ENCODE peak calls at places on chromosomes 16 and 17, in ten cellular contexts. One of them, this sample, is unnamed.

GRCh38 chr16:66695935-66696668 is 441 bp downstream of the CMTM4 start:
- DNase-seq in HFFc6: no peak
- DNase-seq in hepatocyte: peak; percentile 73
- DNase-seq in stimulated activated effector memory CD8-positive, alpha-beta T cell treated with anti-CD3 and anti-CD28 coated beads, Interleukin-12 subunit alpha, Interleukin-12 subunit beta, amount 100 ng/mL, for 72 hours: peak; percentile 20
- DNase-seq in GM10248: no peak
- DNase-seq in A172: no peak
- DNase-seq in RCC 7860: no peak
- DNase-seq in EH: no peak
- DNase-seq in body of pancreas: peak; percentile 78
- DNase-seq in amniotic stem cell: no peak
- DNase-seq in this sample: no peak

GRCh38 chr17:9729034-9729650 is 62.2 kb downstream of the DHRS7C start:
- DNase-seq in EH: peak; percentile 55
- DNase-seq in stimulated activated effector memory CD8-positive, alpha-beta T cell treated with anti-CD3 and anti-CD28 coated beads, Interleukin-12 subunit alpha, Interleukin-12 subunit beta, amount 100 ng/mL, for 72 hours: no peak
- DNase-seq in HFFc6: peak; percentile 58
- DNase-seq in hepatocyte: peak; percentile 66
- DNase-seq in A172: peak; percentile 74
- DNase-seq in GM10248: peak; percentile 74
- DNase-seq in body of pancreas: peak; percentile 18
- DNase-seq in amniotic stem cell: no peak
- DNase-seq in RCC 7860: peak; percentile 44
- DNase-seq in this sample: no peak

GRCh38 chr16:60166111-60166510 is 1432.0 kb upstream of the GOT2 start:
- DNase-seq in HFFc6: no peak
- DNase-seq in A172: peak; percentile 8
- DNase-seq in body of pancreas: no peak
- DNase-seq in amniotic stem cell: no peak
- DNase-seq in EH: no peak
- DNase-seq in GM10248: no peak
- DNase-seq in stimulated activated effector memory CD8-positive, alpha-beta T cell treated with anti-CD3 and anti-CD28 coated beads, Interleukin-12 subunit alpha, Interleukin-12 subunit beta, amount 100 ng/mL, for 72 hours: no peak
- DNase-seq in RCC 7860: no peak
- DNase-seq in hepatocyte: no peak
- DNase-seq in this sample: no peak

GRCh38 chr16:73002836-73003235 is 45.1 kb downstream of the ZFHX3 start:
- DNase-seq in RCC 7860: no peak
- DNase-seq in EH: peak; percentile 85
- DNase-seq in hepatocyte: no peak
- DNase-seq in A172: no peak
- DNase-seq in stimulated activated effector memory CD8-positive, alpha-beta T cell treated with anti-CD3 and anti-CD28 coated beads, Interleukin-12 subunit alpha, Interleukin-12 subunit beta, amount 100 ng/mL, for 72 hours: no peak
- DNase-seq in GM10248: no peak
- DNase-seq in body of pancreas: no peak
- DNase-seq in amniotic stem cell: peak; percentile 32
- DNase-seq in HFFc6: peak; percentile 48
- DNase-seq in this sample: no peak

GRCh38 chr16:27113341-27113841 is 46.7 kb downstream of the C16orf82 start:
- DNase-seq in HFFc6: no peak
- DNase-seq in GM10248: peak; percentile 10
- DNase-seq in EH: no peak
- DNase-seq in stimulated activated effector memory CD8-positive, alpha-beta T cell treated with anti-CD3 and anti-CD28 coated beads, Interleukin-12 subunit alpha, Interleukin-12 subunit beta, amount 100 ng/mL, for 72 hours: no peak
- DNase-seq in RCC 7860: no peak
- DNase-seq in amniotic stem cell: no peak
- DNase-seq in hepatocyte: no peak
- DNase-seq in body of pancreas: no peak
- DNase-seq in A172: no peak
- DNase-seq in this sample: no peak

GRCh38 chr17:45364531-45365390 is 47.9 kb upstream of the MAP3K14 start:
- DNase-seq in amniotic stem cell: no peak
- DNase-seq in hepatocyte: no peak
- DNase-seq in GM10248: no peak
- DNase-seq in HFFc6: no peak
- DNase-seq in EH: no peak
- DNase-seq in RCC 7860: no peak
- DNase-seq in body of pancreas: no peak
- DNase-seq in A172: no peak
- DNase-seq in stimulated activated effector memory CD8-positive, alpha-beta T cell treated with anti-CD3 and anti-CD28 coated beads, Interleukin-12 subunit alpha, Interleukin-12 subunit beta, amount 100 ng/mL, for 72 hours: no peak
- DNase-seq in this sample: no peak

GRCh38 chr16:52577130-52577706 is 30.3 kb upstream of the TOX3 start:
- DNase-seq in hepatocyte: no peak
- DNase-seq in A172: no peak
- DNase-seq in GM10248: no peak
- DNase-seq in body of pancreas: no peak
- DNase-seq in amniotic stem cell: no peak
- DNase-seq in EH: no peak
- DNase-seq in stimulated activated effector memory CD8-positive, alpha-beta T cell treated with anti-CD3 and anti-CD28 coated beads, Interleukin-12 subunit alpha, Interleukin-12 subunit beta, amount 100 ng/mL, for 72 hours: no peak
- DNase-seq in RCC 7860: no peak
- DNase-seq in HFFc6: no peak
- DNase-seq in this sample: no peak

GRCh38 chr17:65990593-65990992 is 201.3 kb downstream of the CEP112 start:
- DNase-seq in EH: no peak
- DNase-seq in hepatocyte: no peak
- DNase-seq in GM10248: no peak
- DNase-seq in stimulated activated effector memory CD8-positive, alpha-beta T cell treated with anti-CD3 and anti-CD28 coated beads, Interleukin-12 subunit alpha, Interleukin-12 subunit beta, amount 100 ng/mL, for 72 hours: no peak
- DNase-seq in amniotic stem cell: no peak
- DNase-seq in RCC 7860: no peak
- DNase-seq in A172: no peak
- DNase-seq in body of pancreas: no peak
- DNase-seq in HFFc6: no peak
- DNase-seq in this sample: no peak

GRCh38 chr17:4572131-4572530 is 11.8 kb upstream of the GGT6 start:
- DNase-seq in RCC 7860: no peak
- DNase-seq in A172: no peak
- DNase-seq in body of pancreas: no peak
- DNase-seq in EH: no peak
- DNase-seq in hepatocyte: no peak
- DNase-seq in GM10248: no peak
- DNase-seq in stimulated activated effector memory CD8-positive, alpha-beta T cell treated with anti-CD3 and anti-CD28 coated beads, Interleukin-12 subunit alpha, Interleukin-12 subunit beta, amount 100 ng/mL, for 72 hours: no peak
- DNase-seq in HFFc6: no peak
- DNase-seq in amniotic stem cell: no peak
- DNase-seq in this sample: no peak

GRCh38 chr17:42697108-42697811 is 14.9 kb downstream of the CNTNAP1 start:
- DNase-seq in GM10248: no peak
- DNase-seq in A172: no peak
- DNase-seq in amniotic stem cell: no peak
- DNase-seq in RCC 7860: no peak
- DNase-seq in stimulated activated effector memory CD8-positive, alpha-beta T cell treated with anti-CD3 and anti-CD28 coated beads, Interleukin-12 subunit alpha, Interleukin-12 subunit beta, amount 100 ng/mL, for 72 hours: no peak
- DNase-seq in body of pancreas: no peak
- DNase-seq in EH: no peak
- DNase-seq in HFFc6: no peak
- DNase-seq in hepatocyte: no peak
- DNase-seq in this sample: no peak

GRCh38 chr16:70700101-70701020 is 14.5 kb upstream of the MTSS2 start:
- DNase-seq in EH: no peak
- DNase-seq in GM10248: no peak
- DNase-seq in amniotic stem cell: no peak
- DNase-seq in body of pancreas: peak; percentile 57
- DNase-seq in A172: peak; percentile 70
- DNase-seq in stimulated activated effector memory CD8-positive, alpha-beta T cell treated with anti-CD3 and anti-CD28 coated beads, Interleukin-12 subunit alpha, Interleukin-12 subunit beta, amount 100 ng/mL, for 72 hours: no peak
- DNase-seq in HFFc6: no peak
- DNase-seq in hepatocyte: no peak
- DNase-seq in RCC 7860: no peak
- DNase-seq in this sample: no peak

GRCh38 chr16:1778200-1779179 is 3.9 kb downstream of the SPSB3 start:
- DNase-seq in hepatocyte: no peak
- DNase-seq in HFFc6: no peak
- DNase-seq in amniotic stem cell: no peak
- DNase-seq in stimulated activated effector memory CD8-positive, alpha-beta T cell treated with anti-CD3 and anti-CD28 coated beads, Interleukin-12 subunit alpha, Interleukin-12 subunit beta, amount 100 ng/mL, for 72 hours: no peak
- DNase-seq in GM10248: no peak
- DNase-seq in RCC 7860: no peak
- DNase-seq in A172: no peak
- DNase-seq in body of pancreas: no peak
- DNase-seq in EH: peak; percentile 7
- DNase-seq in this sample: no peak

GRCh38 chr17:45368661-45369060 is 51.8 kb upstream of the MAP3K14 start:
- DNase-seq in EH: peak; percentile 93
- DNase-seq in hepatocyte: no peak
- DNase-seq in A172: peak; percentile 48
- DNase-seq in stimulated activated effector memory CD8-positive, alpha-beta T cell treated with anti-CD3 and anti-CD28 coated beads, Interleukin-12 subunit alpha, Interleukin-12 subunit beta, amount 100 ng/mL, for 72 hours: no peak
- DNase-seq in body of pancreas: no peak
- DNase-seq in HFFc6: peak; percentile 54
- DNase-seq in amniotic stem cell: no peak
- DNase-seq in GM10248: no peak
- DNase-seq in RCC 7860: no peak
- DNase-seq in this sample: no peak

GRCh38 chr17:43530303-43531081 is 15.6 kb downstream of the ETV4 start:
- DNase-seq in HFFc6: peak; percentile 50
- DNase-seq in EH: peak; percentile 86
- DNase-seq in amniotic stem cell: peak; percentile 63
- DNase-seq in GM10248: no peak
- DNase-seq in RCC 7860: no peak
- DNase-seq in A172: peak; percentile 18
- DNase-seq in body of pancreas: peak; percentile 89
- DNase-seq in hepatocyte: peak; percentile 93
- DNase-seq in stimulated activated effector memory CD8-positive, alpha-beta T cell treated with anti-CD3 and anti-CD28 coated beads, Interleukin-12 subunit alpha, Interleukin-12 subunit beta, amount 100 ng/mL, for 72 hours: no peak
- DNase-seq in this sample: no peak

GRCh38 chr17:27665549-27665948 is 34.6 kb downstream of the LGALS9 start:
- DNase-seq in hepatocyte: no peak
- DNase-seq in HFFc6: no peak
- DNase-seq in A172: no peak
- DNase-seq in body of pancreas: no peak
- DNase-seq in stimulated activated effector memory CD8-positive, alpha-beta T cell treated with anti-CD3 and anti-CD28 coated beads, Interleukin-12 subunit alpha, Interleukin-12 subunit beta, amount 100 ng/mL, for 72 hours: no peak
- DNase-seq in RCC 7860: no peak
- DNase-seq in EH: no peak
- DNase-seq in GM10248: no peak
- DNase-seq in amniotic stem cell: no peak
- DNase-seq in this sample: no peak

GRCh38 chr17:6868579-6868978 is 37.0 kb upstream of the TEKT1 start:
- DNase-seq in GM10248: no peak
- DNase-seq in amniotic stem cell: no peak
- DNase-seq in A172: peak; percentile 39
- DNase-seq in EH: no peak
- DNase-seq in body of pancreas: no peak
- DNase-seq in stimulated activated effector memory CD8-positive, alpha-beta T cell treated with anti-CD3 and anti-CD28 coated beads, Interleukin-12 subunit alpha, Interleukin-12 subunit beta, amount 100 ng/mL, for 72 hours: no peak
- DNase-seq in RCC 7860: peak; percentile 10
- DNase-seq in HFFc6: no peak
- DNase-seq in hepatocyte: peak; percentile 27
- DNase-seq in this sample: no peak

GRCh38 chr16:35102780-35103403 is 1643.5 kb downstream of the TP53TG3F start:
- DNase-seq in GM10248: no peak
- DNase-seq in EH: no peak
- DNase-seq in hepatocyte: no peak
- DNase-seq in amniotic stem cell: no peak
- DNase-seq in stimulated activated effector memory CD8-positive, alpha-beta T cell treated with anti-CD3 and anti-CD28 coated beads, Interleukin-12 subunit alpha, Interleukin-12 subunit beta, amount 100 ng/mL, for 72 hours: no peak
- DNase-seq in HFFc6: no peak
- DNase-seq in RCC 7860: no peak
- DNase-seq in A172: no peak
- DNase-seq in body of pancreas: no peak
- DNase-seq in this sample: no peak

GRCh38 chr17:16286009-16286946 is 67.0 kb downstream of the CENPV start:
- DNase-seq in hepatocyte: peak; percentile 92
- DNase-seq in amniotic stem cell: peak; percentile 93
- DNase-seq in stimulated activated effector memory CD8-positive, alpha-beta T cell treated with anti-CD3 and anti-CD28 coated beads, Interleukin-12 subunit alpha, Interleukin-12 subunit beta, amount 100 ng/mL, for 72 hours: peak; percentile 56
- DNase-seq in RCC 7860: peak; percentile 94
- DNase-seq in EH: peak; percentile 99
- DNase-seq in body of pancreas: peak; percentile 83
- DNase-seq in A172: peak; percentile 99
- DNase-seq in HFFc6: peak; percentile 98
- DNase-seq in GM10248: peak; percentile 89
- DNase-seq in this sample: peak; percentile 58

GRCh38 chr16:66364117-66364958 is 2.2 kb upstream of the CDH5 start:
- DNase-seq in amniotic stem cell: no peak
- DNase-seq in GM10248: no peak
- DNase-seq in A172: no peak
- DNase-seq in hepatocyte: no peak
- DNase-seq in stimulated activated effector memory CD8-positive, alpha-beta T cell treated with anti-CD3 and anti-CD28 coated beads, Interleukin-12 subunit alpha, Interleukin-12 subunit beta, amount 100 ng/mL, for 72 hours: no peak
- DNase-seq in RCC 7860: no peak
- DNase-seq in body of pancreas: peak; percentile 23
- DNase-seq in EH: peak; percentile 54
- DNase-seq in HFFc6: no peak
- DNase-seq in this sample: no peak

GRCh38 chr16:24499193-24499814 is 40.1 kb upstream of the RBBP6 start:
- DNase-seq in A172: peak; percentile 31
- DNase-seq in body of pancreas: peak; percentile 21
- DNase-seq in EH: peak; percentile 37
- DNase-seq in RCC 7860: no peak
- DNase-seq in hepatocyte: peak; percentile 47
- DNase-seq in amniotic stem cell: no peak
- DNase-seq in GM10248: peak; percentile 47
- DNase-seq in stimulated activated effector memory CD8-positive, alpha-beta T cell treated with anti-CD3 and anti-CD28 coated beads, Interleukin-12 subunit alpha, Interleukin-12 subunit beta, amount 100 ng/mL, for 72 hours: no peak
- DNase-seq in HFFc6: peak; percentile 35
- DNase-seq in this sample: no peak

GRCh38 chr17:62737513-62737912 is 70.6 kb downstream of the MARCHF10 start:
- DNase-seq in A172: no peak
- DNase-seq in HFFc6: no peak
- DNase-seq in GM10248: no peak
- DNase-seq in EH: no peak
- DNase-seq in body of pancreas: no peak
- DNase-seq in RCC 7860: no peak
- DNase-seq in amniotic stem cell: no peak
- DNase-seq in stimulated activated effector memory CD8-positive, alpha-beta T cell treated with anti-CD3 and anti-CD28 coated beads, Interleukin-12 subunit alpha, Interleukin-12 subunit beta, amount 100 ng/mL, for 72 hours: no peak
- DNase-seq in hepatocyte: no peak
- DNase-seq in this sample: no peak

GRCh38 chr17:81511800-81512559 is 619 bp downstream of the ACTG1 start:
- DNase-seq in EH: peak; percentile 49
- DNase-seq in body of pancreas: no peak
- DNase-seq in RCC 7860: peak; percentile 14
- DNase-seq in stimulated activated effector memory CD8-positive, alpha-beta T cell treated with anti-CD3 and anti-CD28 coated beads, Interleukin-12 subunit alpha, Interleukin-12 subunit beta, amount 100 ng/mL, for 72 hours: no peak
- DNase-seq in HFFc6: peak; percentile 43
- DNase-seq in A172: peak; percentile 46
- DNase-seq in hepatocyte: no peak
- DNase-seq in amniotic stem cell: no peak
- DNase-seq in GM10248: no peak
- DNase-seq in this sample: no peak

GRCh38 chr16:8849411-8850011 is 19.3 kb downstream of the CARHSP1 start:
- DNase-seq in A172: no peak
- DNase-seq in amniotic stem cell: no peak
- DNase-seq in body of pancreas: no peak
- DNase-seq in stimulated activated effector memory CD8-positive, alpha-beta T cell treated with anti-CD3 and anti-CD28 coated beads, Interleukin-12 subunit alpha, Interleukin-12 subunit beta, amount 100 ng/mL, for 72 hours: no peak
- DNase-seq in RCC 7860: no peak
- DNase-seq in hepatocyte: no peak
- DNase-seq in GM10248: no peak
- DNase-seq in HFFc6: peak; percentile 63
- DNase-seq in EH: no peak
- DNase-seq in this sample: no peak